ENCODE peak calls at places on chromosome 7, in four cellular contexts. One of them, this sample, is unnamed.

GRCh38 chr7:711967-712600 is 14.4 kb upstream of the DNAAF5 start:
- DNase-seq in stomach: no peak
- DNase-seq in hepatocyte: peak; percentile 54
- DNase-seq in heart right ventricle: no peak
- DNase-seq in this sample: no peak

GRCh38 chr7:35694161-35694783 is 663 bp downstream of the HERPUD2 start:
- DNase-seq in stomach: no peak
- DNase-seq in heart right ventricle: no peak
- DNase-seq in hepatocyte: no peak
- DNase-seq in this sample: no peak

GRCh38 chr7:107998660-107999480 is 4.1 kb downstream of the LAMB1 start:
- DNase-seq in heart right ventricle: no peak
- DNase-seq in stomach: no peak
- DNase-seq in hepatocyte: no peak
- DNase-seq in this sample: no peak

GRCh38 chr7:91313113-91313512 is 48.9 kb downstream of the FZD1 start:
- DNase-seq in heart right ventricle: no peak
- DNase-seq in hepatocyte: no peak
- DNase-seq in stomach: no peak
- DNase-seq in this sample: no peak

GRCh38 chr7:135390829-135391228 is 119.1 kb downstream of the CNOT4 start:
- DNase-seq in stomach: no peak
- DNase-seq in hepatocyte: no peak
- DNase-seq in heart right ventricle: no peak
- DNase-seq in this sample: no peak

GRCh38 chr7:27129729-27130539 is 623 bp downstream of the HOXA4 start:
- DNase-seq in heart right ventricle: no peak
- DNase-seq in stomach: no peak
- DNase-seq in hepatocyte: peak; percentile 53
- DNase-seq in this sample: no peak

GRCh38 chr7:44617225-44617885 is 10.9 kb downstream of the OGDH start:
- DNase-seq in stomach: no peak
- DNase-seq in hepatocyte: peak; percentile 71
- DNase-seq in heart right ventricle: no peak
- DNase-seq in this sample: no peak

GRCh38 chr7:152144557-152145245 is 119.2 kb downstream of the GALNT11 start:
- DNase-seq in stomach: no peak
- DNase-seq in hepatocyte: no peak
- DNase-seq in heart right ventricle: no peak
- DNase-seq in this sample: no peak

GRCh38 chr7:104963991-104964385 is 50.0 kb upstream of the KMT2E start:
- DNase-seq in heart right ventricle: no peak
- DNase-seq in stomach: no peak
- DNase-seq in hepatocyte: no peak
- DNase-seq in this sample: peak; percentile 37

GRCh38 chr7:36153571-36154097 is 580 bp downstream of the EEPD1 start:
- DNase-seq in heart right ventricle: peak; percentile 53
- DNase-seq in hepatocyte: no peak
- DNase-seq in stomach: no peak
- DNase-seq in this sample: peak; percentile 46

GRCh38 chr7:144565586-144565985 is 162.1 kb upstream of the NOBOX start:
- DNase-seq in stomach: no peak
- DNase-seq in hepatocyte: no peak
- DNase-seq in heart right ventricle: no peak
- DNase-seq in this sample: no peak

GRCh38 chr7:132435016-132435990 is 141.0 kb downstream of the PLXNA4 start:
- DNase-seq in heart right ventricle: no peak
- DNase-seq in hepatocyte: no peak
- DNase-seq in stomach: no peak
- DNase-seq in this sample: no peak

GRCh38 chr7:122885583-122886356 is 490 bp downstream of the CADPS2 start:
- DNase-seq in hepatocyte: peak; percentile 60
- DNase-seq in stomach: peak; percentile 37
- DNase-seq in heart right ventricle: peak; percentile 61
- DNase-seq in this sample: peak; percentile 30

GRCh38 chr7:44634839-44635591 is 28.6 kb downstream of the OGDH start:
- DNase-seq in heart right ventricle: peak; percentile 56
- DNase-seq in hepatocyte: peak; percentile 79
- DNase-seq in stomach: peak; percentile 71
- DNase-seq in this sample: peak; percentile 58

GRCh38 chr7:2498708-2499107 is 20.9 kb upstream of the LFNG start:
- DNase-seq in hepatocyte: no peak
- DNase-seq in stomach: no peak
- DNase-seq in heart right ventricle: no peak
- DNase-seq in this sample: peak; percentile 48

GRCh38 chr7:10106609-10107008 is 867.1 kb upstream of the PHF14 start:
- DNase-seq in hepatocyte: no peak
- DNase-seq in heart right ventricle: no peak
- DNase-seq in stomach: no peak
- DNase-seq in this sample: no peak

GRCh38 chr7:90594791-90595317 is 1.3 kb upstream of the CDK14 start:
- DNase-seq in hepatocyte: peak; percentile 27
- DNase-seq in heart right ventricle: peak; percentile 19
- DNase-seq in stomach: no peak
- DNase-seq in this sample: peak; percentile 65

GRCh38 chr7:39622609-39623311 is 612 bp upstream of the RALA start:
- DNase-seq in stomach: no peak
- DNase-seq in heart right ventricle: no peak
- DNase-seq in hepatocyte: no peak
- DNase-seq in this sample: no peak

GRCh38 chr7:39413866-39414668 is 152.1 kb upstream of the YAE1 start:
- DNase-seq in stomach: peak; percentile 50
- DNase-seq in hepatocyte: peak; percentile 72
- DNase-seq in heart right ventricle: peak; percentile 43
- DNase-seq in this sample: peak; percentile 87

GRCh38 chr7:15495170-15495569 is 66.6 kb downstream of the AGMO start:
- DNase-seq in stomach: no peak
- DNase-seq in heart right ventricle: no peak
- DNase-seq in hepatocyte: peak; percentile 10
- DNase-seq in this sample: no peak

GRCh38 chr7:80183900-80184685 is 49.5 kb downstream of the GNAI1 start:
- DNase-seq in stomach: no peak
- DNase-seq in hepatocyte: no peak
- DNase-seq in heart right ventricle: no peak
- DNase-seq in this sample: no peak

GRCh38 chr7:148607151-148607661 is 16.6 kb downstream of the C7orf33 start:
- DNase-seq in heart right ventricle: no peak
- DNase-seq in stomach: no peak
- DNase-seq in hepatocyte: no peak
- DNase-seq in this sample: no peak

GRCh38 chr7:131338990-131339389 is 11.3 kb downstream of the MKLN1 start:
- DNase-seq in stomach: no peak
- DNase-seq in heart right ventricle: no peak
- DNase-seq in hepatocyte: no peak
- DNase-seq in this sample: no peak
- H3K9me3 ChIP-seq in stomach: peaks cover 10% of the 10 kb centered on the region
- H3K9me3 ChIP-seq in heart right ventricle: peaks cover 32% of the 10 kb centered on the region
- H3K9me3 ChIP-seq in hepatocyte: peaks cover 15% of the 10 kb centered on the region
- H3K9me3 ChIP-seq in this sample: peaks cover 9% of the 10 kb centered on the region

GRCh38 chr7:28955723-28956607 is 2.2 kb downstream of the TRIL start:
- DNase-seq in hepatocyte: peak; percentile 89
- DNase-seq in heart right ventricle: peak; percentile 85
- DNase-seq in stomach: peak; percentile 91
- DNase-seq in this sample: peak; percentile 96

GRCh38 chr7:28955356-28955722 is 2.8 kb downstream of the TRIL start:
- DNase-seq in stomach: no peak
- DNase-seq in heart right ventricle: no peak
- DNase-seq in hepatocyte: no peak
- DNase-seq in this sample: no peak

GRCh38 chr7:28954936-28955335 is 3.2 kb downstream of the TRIL start:
- DNase-seq in hepatocyte: no peak
- DNase-seq in heart right ventricle: no peak
- DNase-seq in stomach: no peak
- DNase-seq in this sample: no peak

GRCh38 chr7:28954446-28954845 is 3.7 kb downstream of the TRIL start:
- DNase-seq in stomach: no peak
- DNase-seq in hepatocyte: no peak
- DNase-seq in heart right ventricle: no peak
- DNase-seq in this sample: no peak

DNA sequence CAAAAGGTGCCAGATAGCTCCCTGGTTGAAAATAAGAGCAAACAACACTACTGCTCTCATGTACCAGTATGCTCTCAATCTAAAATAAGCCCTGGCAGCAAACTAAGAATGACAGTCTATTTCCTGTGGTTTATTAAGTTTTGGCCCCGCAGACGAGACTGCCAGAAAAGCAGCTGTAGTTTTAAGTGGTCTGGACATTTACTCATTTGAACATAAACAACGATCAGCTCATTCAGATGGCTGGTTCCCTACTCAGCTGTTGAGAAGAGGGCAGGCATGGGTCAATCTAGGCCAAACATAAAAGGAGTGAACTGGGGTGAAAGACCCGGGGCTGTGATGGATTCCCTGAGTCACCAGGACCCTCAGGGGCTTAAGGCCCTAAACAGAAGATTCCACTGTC is 4.5 kb downstream of the TRIL start:
- DNase-seq in heart right ventricle: no peak
- DNase-seq in stomach: no peak
- DNase-seq in hepatocyte: no peak
- DNase-seq in this sample: no peak
- H3K27ac ChIP-seq in heart right ventricle: no peak overlapping the region
- H3K27ac ChIP-seq in stomach: peak overlapping the region; percentile 25
- H3K27ac ChIP-seq in hepatocyte: no peak overlapping the region
- H3K27ac ChIP-seq in this sample: peak overlapping the region; percentile 1

GRCh38 chr7:156684661-156685060 is 44.1 kb downstream of the RNF32 start:
- DNase-seq in heart right ventricle: no peak
- DNase-seq in stomach: no peak
- DNase-seq in hepatocyte: no peak
- DNase-seq in this sample: no peak
- H3K9me3 ChIP-seq in heart right ventricle: no peaks in the 10 kb centered on the region
- H3K9me3 ChIP-seq in stomach: no peaks in the 10 kb centered on the region
- H3K9me3 ChIP-seq in hepatocyte: no peaks in the 10 kb centered on the region
- H3K9me3 ChIP-seq in this sample: no peaks in the 10 kb centered on the region

GRCh38 chr7:149818536-149818840 is 19.7 kb upstream of the ZNF862 start:
- DNase-seq in heart right ventricle: peak; percentile 8
- DNase-seq in stomach: no peak
- DNase-seq in hepatocyte: no peak
- DNase-seq in this sample: no peak
- H3K27ac ChIP-seq in heart right ventricle: no peak overlapping the region
- H3K27ac ChIP-seq in stomach: no peak overlapping the region
- H3K27ac ChIP-seq in hepatocyte: no peak overlapping the region
- H3K27ac ChIP-seq in this sample: no peak overlapping the region

GRCh38 chr7:71984348-71984747 is 427.8 kb downstream of the CALN1 start:
- DNase-seq in stomach: no peak
- DNase-seq in hepatocyte: no peak
- DNase-seq in heart right ventricle: no peak
- DNase-seq in this sample: no peak
- H3K9me3 ChIP-seq in stomach: no peaks in the 10 kb centered on the region
- H3K9me3 ChIP-seq in hepatocyte: no peaks in the 10 kb centered on the region
- H3K9me3 ChIP-seq in heart right ventricle: no peaks in the 10 kb centered on the region
- H3K9me3 ChIP-seq in this sample: no peaks in the 10 kb centered on the region

DNA sequence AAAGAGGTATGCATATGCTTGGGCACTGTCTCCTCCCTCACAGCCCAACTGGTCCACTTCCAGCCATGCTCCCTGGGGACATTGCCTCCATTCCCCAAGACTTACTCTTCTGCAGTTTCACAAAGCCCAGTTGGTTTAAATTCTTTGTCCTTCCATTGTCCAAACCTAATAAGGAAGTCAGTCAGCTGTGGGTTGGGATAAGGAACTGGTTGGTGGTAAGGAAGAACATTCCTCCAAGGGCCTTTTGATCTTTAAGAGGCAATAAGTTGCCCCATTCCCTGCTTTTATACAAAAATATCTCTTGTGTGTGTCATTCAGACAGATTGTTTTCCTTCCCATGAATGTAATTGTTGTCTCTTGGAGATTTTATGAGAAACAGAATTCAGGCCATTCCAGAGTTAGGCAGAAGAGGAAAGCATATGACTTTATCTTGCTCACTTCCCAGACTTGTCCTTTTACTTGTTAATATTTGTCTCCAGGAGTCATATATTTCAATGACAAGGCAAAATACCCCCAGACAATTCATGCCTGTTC is 673.7 kb downstream of the SUGCT start:
- DNase-seq in heart right ventricle: no peak
- DNase-seq in stomach: no peak
- DNase-seq in hepatocyte: no peak
- DNase-seq in this sample: no peak
- H3K27ac ChIP-seq in heart right ventricle: no peak overlapping the region
- H3K27ac ChIP-seq in stomach: no peak overlapping the region
- H3K27ac ChIP-seq in hepatocyte: no peak overlapping the region
- H3K27ac ChIP-seq in this sample: no peak overlapping the region